ENCODE peak calls at places on chromosomes 16 and 17, in seven cellular contexts. L is neuronal stem cell, X is IMR-90, N is mesenchymal stem cell, J is H1, P is H9, S is trophoblast cell. I is an unnamed sample.

GRCh38 chr17:45261577-45262515 is at the start of gene SPATA32:
- DNase-seq in L (peak), X (peak), N (peak), J (peak), P (peak), S (peak), I (peak)

GRCh38 chr17:75645889-75646625 is 12.8 kb downstream of the SMIM5 start:
- DNase-seq in L (no peak), X (no peak), N (no peak), J (peak), P (peak), S (peak), I (peak)

GRCh38 chr16:28130099-28131088 is 66.9 kb upstream of the GSG1L start:
- DNase-seq in L (peak), X (no peak), N (peak), J (no peak), P (no peak), S (no peak), I (no peak)

GRCh38 chr17:57114085-57114673 is 29.1 kb downstream of the AKAP1 start:
- DNase-seq in L (peak), X (peak), N (peak), J (peak), P (peak), S (no peak), I (peak)

GRCh38 chr16:16029431-16030011 is 80.1 kb downstream of the ABCC1 start:
- DNase-seq in L (no peak), X (peak), N (peak), J (no peak), P (no peak), S (peak), I (no peak)

GRCh38 chr16:88284101-88284500 is 98.7 kb upstream of the ZNF469 start:
- DNase-seq in L (no peak), X (no peak), N (no peak), J (no peak), P (no peak), S (no peak), I (no peak)

GRCh38 chr17:4221163-4221562 is 42.6 kb downstream of the ANKFY1 start:
- DNase-seq in L (no peak), X (no peak), N (no peak), J (no peak), P (no peak), S (no peak), I (no peak)

GRCh38 chr16:78576941-78577340 is 477.5 kb downstream of the WWOX start:
- DNase-seq in L (no peak), X (no peak), N (no peak), J (no peak), P (no peak), S (no peak), I (no peak)

DNA sequence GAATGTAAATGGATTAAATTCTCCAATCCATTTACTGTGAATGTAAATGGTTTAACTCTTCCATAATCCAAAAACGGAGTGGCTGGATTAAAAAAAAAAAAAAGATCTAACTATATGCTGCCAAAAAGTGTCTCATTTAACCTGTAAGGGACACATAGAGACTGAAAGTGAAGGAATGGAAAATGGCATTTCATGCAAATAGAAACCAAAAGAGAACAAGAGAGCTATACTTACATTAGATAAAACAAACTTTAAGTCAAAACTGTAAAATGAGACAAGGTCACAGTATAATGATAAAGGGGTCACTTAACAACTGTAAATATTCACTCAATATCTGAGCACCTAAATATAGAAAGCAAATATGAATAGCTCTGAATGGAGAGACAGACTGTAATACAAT is 36.6 kb downstream of the CDR2 start:
- DNase-seq in L (no peak), X (no peak), N (no peak), J (no peak), P (no peak), S (no peak), I (no peak)
- H3K18ac ChIP-seq in L (no peak), X (no peak), N (no peak), J (no peak), P (no peak), S (no peak), I (no peak)

GRCh38 chr17:27362909-27363308 is 69.0 kb downstream of the WSB1 start:
- DNase-seq in L (no peak), X (no peak), N (no peak), J (no peak), P (no peak), S (peak), I (no peak)
- H3K18ac ChIP-seq in L (no peak), X (no peak), N (no peak), J (no peak), P (no peak), S (peak), I (no peak)

DNA sequence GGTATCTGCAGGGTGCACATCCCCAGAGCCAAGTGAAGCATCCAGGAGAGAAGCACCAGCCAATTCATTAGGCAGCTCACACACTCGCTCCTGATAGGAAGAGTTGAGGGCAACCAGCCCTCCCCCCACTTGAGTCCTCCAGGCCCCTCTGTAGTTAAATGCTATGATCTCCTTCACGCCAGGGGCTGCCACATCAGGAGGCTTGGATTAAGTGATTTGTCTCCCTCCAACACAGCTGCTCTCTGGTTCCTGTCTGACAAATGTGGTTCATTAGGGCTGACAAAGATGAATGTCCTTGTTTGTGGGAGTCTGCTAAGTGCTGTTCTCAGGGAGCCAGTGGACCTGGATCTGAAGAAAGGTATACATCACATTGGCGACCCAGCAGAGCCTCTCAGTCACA is 94.5 kb upstream of the WSCD1 start:
- DNase-seq in L (no peak), X (no peak), N (no peak), J (no peak), P (no peak), S (no peak), I (peak)
- H3K18ac ChIP-seq in L (no peak), X (no peak), N (no peak), J (no peak), P (no peak), S (no peak), I (no peak)

DNA sequence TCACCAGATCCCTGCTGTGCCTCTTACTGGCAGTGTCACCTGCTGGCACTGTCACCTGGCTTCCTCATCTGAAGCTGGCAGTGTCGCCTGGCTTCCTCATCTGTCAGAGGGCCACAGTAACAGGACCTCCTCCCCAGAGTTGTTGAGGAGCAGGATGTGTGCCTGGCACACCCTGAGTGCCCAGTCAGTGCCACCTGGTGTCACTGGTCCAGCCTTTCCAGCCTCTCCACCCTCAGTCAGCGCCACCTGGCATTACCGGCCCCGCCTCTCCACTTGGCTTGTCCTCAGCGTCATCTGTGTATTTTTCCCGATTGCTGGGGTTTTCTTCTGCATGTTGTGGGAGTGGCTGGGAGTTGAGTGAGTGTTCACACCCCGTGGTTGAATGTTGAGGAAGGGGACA is 37.9 kb downstream of the USP10 start:
- DNase-seq in L (no peak), X (no peak), N (no peak), J (no peak), P (no peak), S (no peak), I (no peak)
- H3K18ac ChIP-seq in L (no peak), X (no peak), N (no peak), J (no peak), P (no peak), S (no peak), I (no peak)

GRCh38 chr16:2955779-2956565 is 8.1 kb upstream of the KREMEN2 start:
- DNase-seq in L (no peak), X (no peak), N (no peak), J (no peak), P (peak), S (no peak), I (no peak)

GRCh38 chr16:2962334-2963073 is 1.6 kb upstream of the KREMEN2 start:
- DNase-seq in L (no peak), X (no peak), N (no peak), J (peak), P (peak), S (no peak), I (no peak)

GRCh38 chr16:2960183-2961010 is 3.7 kb upstream of the KREMEN2 start:
- DNase-seq in L (no peak), X (no peak), N (no peak), J (no peak), P (peak), S (no peak), I (no peak)

GRCh38 chr16:2956566-2956956 is 7.5 kb upstream of the KREMEN2 start:
- DNase-seq in L (no peak), X (no peak), N (no peak), J (no peak), P (peak), S (no peak), I (no peak)

GRCh38 chr16:2959206-2959605 is 4.9 kb upstream of the KREMEN2 start:
- DNase-seq in L (no peak), X (no peak), N (no peak), J (no peak), P (peak), S (no peak), I (no peak)
- H3K18ac ChIP-seq in L (no peak), X (no peak), N (no peak), J (no peak), P (no peak), S (no peak), I (no peak)

GRCh38 chr16:89444151-89444723 is 46.1 kb downstream of the ANKRD11 start:
- DNase-seq in L (no peak), X (no peak), N (no peak), J (no peak), P (no peak), S (no peak), I (no peak)

GRCh38 chr16:89445166-89445565 is 45.2 kb downstream of the ANKRD11 start:
- DNase-seq in L (no peak), X (no peak), N (no peak), J (no peak), P (no peak), S (no peak), I (no peak)

GRCh38 chr16:89442990-89443726 is 47.2 kb downstream of the ANKRD11 start:
- DNase-seq in L (no peak), X (peak), N (peak), J (no peak), P (no peak), S (peak), I (peak)

GRCh38 chr16:89443727-89444084 is 46.7 kb downstream of the ANKRD11 start:
- DNase-seq in L (no peak), X (no peak), N (no peak), J (no peak), P (no peak), S (no peak), I (no peak)

GRCh38 chr16:89442588-89442987 is 47.8 kb downstream of the ANKRD11 start:
- DNase-seq in L (no peak), X (no peak), N (no peak), J (no peak), P (no peak), S (no peak), I (no peak)
- H3K18ac ChIP-seq in L (peak), X (peak), N (peak), J (peak), P (no peak), S (peak), I (no peak)

GRCh38 chr16:70658921-70659320 is 12.6 kb downstream of the IL34 start:
- DNase-seq in L (no peak), X (no peak), N (no peak), J (no peak), P (no peak), S (no peak), I (no peak)
- H3K18ac ChIP-seq in L (no peak), X (no peak), N (no peak), J (no peak), P (no peak), S (no peak), I (no peak)

I was measured in mesendoderm.